ENCODE peak calls at places on chromosomes 2 and 18, in eight cellular contexts. J, L, E, Y, T, G, I and C are unnamed samples. For H3K9me3, the result is how much of the 10 kb centered on the place peaks cover.

GRCh38 chr2:64567473-64567872 is 43.3 kb downstream of the AFTPH start:
- DNase-seq in J (no peak), L (no peak), E (no peak), Y (no peak), T (no peak), G (no peak), I (no peak), C (no peak)

GRCh38 chr18:47040982-47041381 is 5.6 kb upstream of the ELOA2 start:
- DNase-seq in J (no peak), L (no peak), E (no peak), Y (no peak), T (no peak), G (no peak), I (no peak), C (no peak)

GRCh38 chr18:58045265-58046086 is 1.4 kb downstream of the NEDD4L start:
- DNase-seq in J (peak), L (peak), E (peak), Y (peak), T (no peak), G (no peak), I (no peak), C (peak)

GRCh38 chr18:45061359-45061758 is 380.7 kb downstream of the SETBP1 start:
- DNase-seq in J (no peak), L (no peak), E (no peak), Y (no peak), T (no peak), G (no peak), I (no peak), C (no peak)

GRCh38 chr18:79610461-79611039 is 69.1 kb upstream of the CTDP1 start:
- DNase-seq in J (no peak), L (peak), E (peak), Y (no peak), T (no peak), G (no peak), I (no peak), C (peak)

GRCh38 chr18:79043288-79043687 is 25.9 kb upstream of the ATP9B start:
- DNase-seq in J (no peak), L (no peak), E (no peak), Y (no peak), T (no peak), G (no peak), I (no peak), C (no peak)

GRCh38 chr2:71129114-71129890 is 727 bp downstream of the MCEE start:
- DNase-seq in J (no peak), L (no peak), E (no peak), Y (peak), T (peak), G (no peak), I (no peak), C (no peak)

GRCh38 chr18:13287372-13287771 is 68.8 kb downstream of the LDLRAD4 start:
- DNase-seq in J (no peak), L (no peak), E (no peak), Y (no peak), T (no peak), G (no peak), I (no peak), C (no peak)

GRCh38 chr2:56449449-56449860 is 265.7 kb downstream of the CCDC85A start:
- DNase-seq in J (no peak), L (no peak), E (no peak), Y (no peak), T (peak), G (no peak), I (no peak), C (no peak)

GRCh38 chr2:147499785-147500184 is 345.0 kb upstream of the ACVR2A start:
- DNase-seq in J (no peak), L (no peak), E (no peak), Y (no peak), T (no peak), G (no peak), I (no peak), C (no peak)

GRCh38 chr2:204483497-204484164 is 61.6 kb upstream of the PARD3B start:
- DNase-seq in J (no peak), L (no peak), E (no peak), Y (no peak), T (no peak), G (no peak), I (no peak), C (peak)

GRCh38 chr2:60386436-60386835 is 167.0 kb downstream of the BCL11A start:
- DNase-seq in J (no peak), L (no peak), E (no peak), Y (no peak), T (no peak), G (no peak), I (no peak), C (no peak)

GRCh38 chr2:10305254-10305635 is 2.5 kb downstream of the HPCAL1 start:
- DNase-seq in J (no peak), L (no peak), E (peak), Y (no peak), T (no peak), G (no peak), I (no peak), C (no peak)

GRCh38 chr18:2913398-2914005 is 66.7 kb downstream of the EMILIN2 start:
- DNase-seq in J (no peak), L (no peak), E (no peak), Y (no peak), T (no peak), G (peak), I (no peak), C (no peak)

GRCh38 chr2:8103085-8103708 is 578.7 kb upstream of the ID2 start:
- DNase-seq in J (no peak), L (no peak), E (no peak), Y (peak), T (peak), G (no peak), I (peak), C (no peak)

GRCh38 chr2:138365581-138365980 is 136.0 kb upstream of the SPOPL start:
- DNase-seq in J (no peak), L (no peak), E (no peak), Y (no peak), T (no peak), G (no peak), I (no peak), C (peak)

GRCh38 chr2:56784046-56784445 is 600.3 kb downstream of the CCDC85A start:
- DNase-seq in J (no peak), L (no peak), E (no peak), Y (no peak), T (no peak), G (no peak), I (no peak), C (no peak)

GRCh38 chr18:34985963-34986362 is 55.2 kb upstream of the MAPRE2 start:
- DNase-seq in J (no peak), L (no peak), E (no peak), Y (no peak), T (no peak), G (no peak), I (no peak), C (no peak)

GRCh38 chr2:198283149-198283548 is 478.8 kb downstream of the PLCL1 start:
- DNase-seq in J (no peak), L (no peak), E (no peak), Y (no peak), T (no peak), G (no peak), I (no peak), C (no peak)

GRCh38 chr2:148658807-148659722 is 14.5 kb downstream of the EPC2 start:
- DNase-seq in J (no peak), L (no peak), E (no peak), Y (peak), T (no peak), G (no peak), I (peak), C (peak)

GRCh38 chr2:141554810-141555209 is 576.0 kb downstream of the LRP1B start:
- DNase-seq in J (no peak), L (no peak), E (no peak), Y (peak), T (peak), G (no peak), I (peak), C (peak)

GRCh38 chr2:66537001-66537400 is 102.1 kb downstream of the MEIS1 start:
- DNase-seq in J (no peak), L (no peak), E (no peak), Y (no peak), T (no peak), G (no peak), I (no peak), C (no peak)

GRCh38 chr2:45224321-45224995 is 215.2 kb upstream of the SIX2 start:
- DNase-seq in J (no peak), L (no peak), E (no peak), Y (no peak), T (no peak), G (no peak), I (no peak), C (no peak)

GRCh38 chr2:97742381-97742847 is 29.0 kb downstream of the ZAP70 start:
- DNase-seq in J (no peak), L (peak), E (peak), Y (no peak), T (no peak), G (no peak), I (no peak), C (no peak)

GRCh38 chr18:62715829-62716678 is 713 bp downstream of the PHLPP1 start:
- DNase-seq in J (peak), L (peak), E (peak), Y (peak), T (peak), G (no peak), I (no peak), C (peak)

GRCh38 chr2:197297772-197298318 is 12.7 kb downstream of the ANKRD44 start:
- DNase-seq in J (no peak), L (no peak), E (no peak), Y (no peak), T (no peak), G (no peak), I (no peak), C (no peak)

GRCh38 chr2:105789745-105790466 is 45.2 kb downstream of the NCK2 start:
- DNase-seq in J (no peak), L (no peak), E (peak), Y (peak), T (no peak), G (no peak), I (peak), C (no peak)

GRCh38 chr2:209602259-209602658 is 169.4 kb upstream of the UNC80 start:
- DNase-seq in J (no peak), L (no peak), E (no peak), Y (no peak), T (no peak), G (no peak), I (no peak), C (no peak)

GRCh38 chr2:156005999-156006712 is 326.4 kb downstream of the NR4A2 start:
- DNase-seq in J (no peak), L (peak), E (no peak), Y (no peak), T (no peak), G (no peak), I (no peak), C (peak)

GRCh38 chr2:155944209-155944608 is 388.3 kb downstream of the NR4A2 start:
- DNase-seq in J (no peak), L (no peak), E (no peak), Y (no peak), T (no peak), G (no peak), I (no peak), C (no peak)

GRCh38 chr2:67997528-67998267 is 65.1 kb downstream of the C1D start:
- DNase-seq in J (no peak), L (no peak), E (no peak), Y (peak), T (no peak), G (no peak), I (peak), C (no peak)

GRCh38 chr2:214651451-214651850 is 158.0 kb downstream of the BARD1 start:
- DNase-seq in J (no peak), L (no peak), E (no peak), Y (peak), T (no peak), G (no peak), I (no peak), C (no peak)

GRCh38 chr2:192148620-192149321 is 46.0 kb downstream of the TMEFF2 start:
- DNase-seq in J (no peak), L (no peak), E (no peak), Y (peak), T (no peak), G (no peak), I (no peak), C (peak)

GRCh38 chr18:48195782-48196181 is 213.4 kb downstream of the ZBTB7C start:
- DNase-seq in J (no peak), L (no peak), E (no peak), Y (no peak), T (no peak), G (no peak), I (no peak), C (no peak)

GRCh38 chr2:107634172-107634571 is 192.5 kb upstream of the RGPD4 start:
- DNase-seq in J (no peak), L (no peak), E (no peak), Y (peak), T (no peak), G (no peak), I (no peak), C (peak)
- H3K9me3 ChIP-seq in J (under half), L (under half), E (under half), Y (under half), T (under half), G (under half), I (under half), C (under half)

GRCh38 chr2:146295080-146295670 is 1549.7 kb upstream of the ACVR2A start:
- DNase-seq in J (no peak), L (no peak), E (no peak), Y (no peak), T (no peak), G (no peak), I (no peak), C (no peak)
- H3K9me3 ChIP-seq in J (under half), L (under half), E (under half), Y (under half), T (under half), G (under half), I (under half), C (under half)

DNA sequence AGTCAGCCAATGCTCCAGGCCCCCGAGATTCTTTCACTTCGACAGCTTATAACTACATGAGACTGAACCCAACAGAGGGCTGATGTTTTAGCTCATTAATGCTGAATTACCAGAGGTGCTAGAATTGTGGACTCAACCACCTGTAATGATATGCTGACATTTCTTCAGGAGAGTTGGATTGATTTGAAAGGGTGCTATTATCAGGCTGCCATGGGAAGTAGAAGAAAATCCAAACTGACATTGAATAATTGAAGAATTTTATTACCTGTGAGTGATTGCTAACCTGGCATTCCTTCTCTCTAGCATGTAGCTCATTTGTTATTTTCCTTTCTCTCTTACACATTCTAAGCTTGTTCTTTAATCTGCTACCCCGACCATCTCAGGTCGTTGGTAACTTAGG is 488.8 kb downstream of the PID1 start:
- DNase-seq in J (no peak), L (no peak), E (no peak), Y (no peak), T (no peak), G (no peak), I (no peak), C (no peak)
- H3K9me3 ChIP-seq in J (under half), L (under half), E (under half), Y (under half), T (under half), G (under half), I (under half), C (under half)

GRCh38 chr18:23270999-23271680 is 135.9 kb downstream of the CABLES1 start:
- DNase-seq in J (no peak), L (no peak), E (no peak), Y (peak), T (no peak), G (no peak), I (no peak), C (no peak)
- H3K9me3 ChIP-seq in J (under half), L (under half), E (under half), Y (under half), T (under half), G (under half), I (under half), C (under half)

DNA sequence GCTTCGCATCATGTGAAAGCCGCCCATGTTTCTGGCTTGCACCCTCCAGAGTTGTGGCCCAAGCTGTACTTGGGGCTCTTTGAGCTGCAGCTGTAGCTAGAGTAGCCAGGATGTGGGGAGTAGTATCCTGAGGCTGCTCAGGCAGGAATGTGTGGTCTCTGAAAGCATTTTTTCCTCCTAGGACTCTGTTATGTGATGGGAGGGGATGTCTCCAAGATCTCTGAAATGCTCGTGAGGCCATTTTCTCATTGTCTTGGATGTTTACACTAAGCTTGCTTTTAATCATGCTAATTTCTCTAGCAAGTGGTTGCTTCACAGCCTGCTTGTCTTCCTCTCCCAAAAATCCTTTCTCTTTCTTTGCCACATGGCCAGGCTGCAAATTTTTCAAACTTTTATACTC is 687.6 kb downstream of the DCDC2C start:
- DNase-seq in J (no peak), L (no peak), E (no peak), Y (no peak), T (no peak), G (no peak), I (no peak), C (no peak)
- H3K9me3 ChIP-seq in J (under half), L (under half), E (under half), Y (under half), T (under half), G (under half), I (under half), C (under half)

DNA sequence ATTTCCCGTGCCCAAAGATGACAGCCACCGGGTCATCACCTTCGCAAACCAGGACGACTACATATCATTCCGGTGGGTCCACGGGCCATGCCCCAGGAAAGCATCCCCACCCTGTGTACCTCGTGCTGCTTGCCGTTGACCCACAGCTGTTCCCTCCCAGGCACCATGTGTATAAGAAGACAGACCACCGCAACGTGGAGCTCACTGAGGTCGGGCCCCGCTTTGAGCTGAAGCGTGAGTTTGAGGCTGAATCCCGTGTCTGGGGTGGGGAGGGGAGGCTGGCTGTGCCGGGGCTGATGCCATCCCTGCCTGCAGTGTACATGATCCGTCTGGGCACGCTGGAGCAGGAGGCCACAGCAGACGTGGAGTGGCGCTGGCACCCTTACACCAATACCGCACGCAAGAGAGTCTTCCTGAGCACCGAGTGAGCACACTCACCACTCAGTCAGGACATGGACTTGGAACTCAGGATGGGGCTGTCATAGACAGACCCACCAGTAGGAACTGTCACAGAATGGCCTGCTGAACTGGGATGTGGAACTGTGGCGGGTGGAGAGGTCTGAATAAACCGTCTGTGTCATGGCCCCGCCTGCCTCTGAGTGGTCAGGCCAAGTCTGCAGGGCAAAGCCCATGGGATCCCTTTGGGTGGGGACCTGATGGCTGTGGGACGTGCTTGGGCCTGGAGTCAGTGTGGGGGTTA is 3.5 kb downstream of the IMP4 start:
- DNase-seq in J (no peak), L (no peak), E (no peak), Y (no peak), T (no peak), G (no peak), I (no peak), C (no peak)
- H3K9me3 ChIP-seq in J (under half), L (under half), E (under half), Y (under half), T (under half), G (under half), I (under half), C (under half)

DNA sequence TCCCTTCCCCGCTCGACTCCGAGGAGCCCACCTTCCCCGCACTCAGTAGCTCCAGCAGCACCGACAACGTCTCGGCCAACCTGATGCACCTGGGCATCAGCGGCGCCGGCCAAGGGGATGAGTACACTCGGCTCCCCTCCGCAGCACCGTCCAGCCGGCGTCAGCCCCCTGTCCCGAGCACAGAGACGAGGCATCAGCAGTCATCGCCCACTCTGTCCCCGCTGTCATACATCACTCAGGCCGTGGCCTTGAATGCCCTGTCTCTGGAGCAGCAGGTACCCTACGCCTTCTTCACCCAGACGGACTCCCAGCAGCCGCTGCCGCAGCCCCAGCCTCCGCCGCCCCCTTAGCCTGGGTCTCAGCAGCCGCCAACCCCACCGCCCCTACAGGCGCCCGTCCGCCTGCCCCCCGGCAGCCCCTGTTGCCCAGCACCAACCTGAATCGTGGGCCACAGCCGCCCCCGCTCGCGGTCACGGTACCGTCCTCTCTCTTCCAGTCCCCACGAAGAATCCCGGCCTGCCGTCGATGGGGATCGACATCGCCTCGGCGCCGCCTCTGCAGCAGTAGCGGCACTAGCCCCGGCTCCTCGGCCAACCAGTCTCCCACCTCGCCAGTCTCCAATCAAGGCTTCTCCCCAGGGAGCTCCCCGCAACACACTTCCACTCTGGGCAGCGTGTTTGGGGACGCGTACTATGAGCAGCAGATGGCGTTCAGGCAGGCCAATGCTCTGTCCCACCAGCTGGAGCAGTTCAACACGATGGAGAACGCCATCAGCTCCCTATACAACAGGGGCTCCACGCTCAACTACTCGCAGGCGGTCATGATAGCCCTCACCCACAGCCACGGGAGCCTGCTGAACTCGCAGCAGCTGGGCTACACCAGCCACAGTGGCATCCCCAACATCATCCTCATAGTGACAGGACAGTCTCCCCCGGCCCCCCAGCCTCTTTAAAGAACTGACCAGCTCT is 1195.9 kb upstream of the CHAC2 start:
- DNase-seq in J (no peak), L (peak), E (no peak), Y (no peak), T (no peak), G (no peak), I (no peak), C (no peak)
- H3K9me3 ChIP-seq in J (under half), L (under half), E (under half), Y (under half), T (under half), G (under half), I (under half), C (under half)

GRCh38 chr2:185967335-185967734 is 228.7 kb downstream of the FSIP2 start:
- DNase-seq in J (no peak), L (no peak), E (no peak), Y (no peak), T (no peak), G (no peak), I (no peak), C (no peak)

GRCh38 chr2:185970148-185970852 is 231.7 kb downstream of the FSIP2 start:
- DNase-seq in J (no peak), L (no peak), E (no peak), Y (no peak), T (no peak), G (no peak), I (no peak), C (no peak)
- H3K9me3 ChIP-seq in J (under half), L (under half), E (under half), Y (under half), T (under half), G (under half), I (under half), C (under half)

GRCh38 chr2:95005726-95006125 is 19.8 kb upstream of the MAL start:
- DNase-seq in J (no peak), L (peak), E (peak), Y (no peak), T (no peak), G (no peak), I (no peak), C (no peak)
- H3K9me3 ChIP-seq in J (under half), L (under half), E (under half), Y (under half), T (under half), G (under half), I (under half), C (under half)

GRCh38 chr2:89784960-89785359 is 1093.5 kb downstream of the RPIA start:
- DNase-seq in J (no peak), L (no peak), E (no peak), Y (no peak), T (no peak), G (no peak), I (no peak), C (no peak)

GRCh38 chr2:89780318-89780717 is 1088.8 kb downstream of the RPIA start:
- DNase-seq in J (no peak), L (no peak), E (no peak), Y (no peak), T (no peak), G (no peak), I (no peak), C (no peak)

GRCh38 chr2:89781962-89782361 is 1090.5 kb downstream of the RPIA start:
- DNase-seq in J (no peak), L (no peak), E (no peak), Y (no peak), T (no peak), G (no peak), I (no peak), C (no peak)
- H3K9me3 ChIP-seq in J (half or more), L (half or more), E (under half), Y (under half), T (under half), G (half or more), I (under half), C (half or more)